ENCODE peak calls at places on chromosome 19, in eight cellular contexts. T is GM04504; I is activated CD8-positive, alpha-beta memory T cell treated with anti-CD3 and anti-CD28 coated beads for 24 hours; M is fibroblast of lung; B is AG09319; U is astrocyte of the hippocampus; S is Right ventricle myocardium inferior; Y is lower leg skin. P is an unnamed sample.

GRCh38 chr19:35040826-35041547 is 534 bp upstream of the HPN start:
- DNase-seq in T (no peak), I (peak), M (no peak), B (no peak), U (peak), S (peak), Y (peak), P (no peak)

GRCh38 chr19:4589579-4590410 is 30.3 kb upstream of the SEMA6B start:
- DNase-seq in T (no peak), I (no peak), M (no peak), B (no peak), U (no peak), S (no peak), Y (no peak), P (no peak)

GRCh38 chr19:17220207-17220758 is 5.1 kb downstream of the USE1 start:
- DNase-seq in T (peak), I (no peak), M (peak), B (peak), U (peak), S (no peak), Y (no peak), P (peak)

GRCh38 chr19:5036733-5037681 is 68.1 kb downstream of the KDM4B start:
- DNase-seq in T (peak), I (no peak), M (peak), B (no peak), U (peak), S (no peak), Y (no peak), P (peak)

GRCh38 chr19:17834350-17835181 is 13.2 kb downstream of the JAK3 start:
- DNase-seq in T (no peak), I (no peak), M (no peak), B (no peak), U (no peak), S (no peak), Y (no peak), P (no peak)

GRCh38 chr19:15551183-15552004 is 43.1 kb downstream of the CYP4F22 start:
- DNase-seq in T (no peak), I (peak), M (no peak), B (no peak), U (no peak), S (no peak), Y (no peak), P (no peak)

GRCh38 chr19:19540707-19541515 is 2.8 kb downstream of the CILP2 start:
- DNase-seq in T (no peak), I (peak), M (peak), B (no peak), U (peak), S (no peak), Y (no peak), P (no peak)

GRCh38 chr19:2426661-2427322 is 594 bp downstream of the TIMM13 start:
- DNase-seq in T (no peak), I (no peak), M (peak), B (no peak), U (peak), S (no peak), Y (peak), P (no peak)

GRCh38 chr19:15643387-15643786 is 2.7 kb downstream of the CYP4F3 start:
- DNase-seq in T (no peak), I (no peak), M (no peak), B (no peak), U (no peak), S (no peak), Y (no peak), P (no peak)

GRCh38 chr19:53980553-53981407 is 10.7 kb upstream of the CACNG6 start:
- DNase-seq in T (no peak), I (no peak), M (peak), B (no peak), U (peak), S (no peak), Y (no peak), P (peak)

GRCh38 chr19:39870171-39870971 is 24.2 kb upstream of the FBL start:
- DNase-seq in T (no peak), I (no peak), M (no peak), B (no peak), U (no peak), S (no peak), Y (no peak), P (no peak)

GRCh38 chr19:54206831-54207177 is 6.1 kb downstream of the RPS9 start:
- DNase-seq in T (no peak), I (peak), M (no peak), B (no peak), U (no peak), S (no peak), Y (no peak), P (no peak)

GRCh38 chr19:57068326-57068725 is 51.5 kb upstream of the USP29 start:
- DNase-seq in T (no peak), I (no peak), M (no peak), B (no peak), U (no peak), S (no peak), Y (no peak), P (no peak)

GRCh38 chr19:3163230-3163886 is 15.2 kb upstream of the S1PR4 start:
- DNase-seq in T (no peak), I (peak), M (peak), B (no peak), U (peak), S (peak), Y (no peak), P (peak)

GRCh38 chr19:1812426-1813196 is 535 bp upstream of the ATP8B3 start:
- DNase-seq in T (peak), I (peak), M (peak), B (peak), U (peak), S (peak), Y (peak), P (peak)

GRCh38 chr19:19597809-19598306 is 20.6 kb downstream of the PBX4 start:
- DNase-seq in T (no peak), I (no peak), M (no peak), B (no peak), U (no peak), S (no peak), Y (no peak), P (no peak)

GRCh38 chr19:3302755-3303154 is 63.6 kb upstream of the NFIC start:
- DNase-seq in T (no peak), I (no peak), M (no peak), B (no peak), U (no peak), S (no peak), Y (no peak), P (no peak)

GRCh38 chr19:46515879-46516350 is 20.2 kb upstream of the PNMA8B start:
- DNase-seq in T (no peak), I (no peak), M (peak), B (no peak), U (peak), S (no peak), Y (no peak), P (peak)

GRCh38 chr19:4431808-4432674 is 25.6 kb downstream of the UBXN6 start:
- DNase-seq in T (no peak), I (no peak), M (no peak), B (no peak), U (no peak), S (no peak), Y (no peak), P (no peak)

GRCh38 chr19:14410775-14411134 is 8.4 kb downstream of the DDX39A start:
- DNase-seq in T (no peak), I (no peak), M (no peak), B (no peak), U (no peak), S (no peak), Y (no peak), P (no peak)

GRCh38 chr19:57118848-57119247 is 937 bp upstream of the USP29 start:
- DNase-seq in T (no peak), I (no peak), M (no peak), B (no peak), U (no peak), S (no peak), Y (peak), P (no peak)

GRCh38 chr19:28307963-28308362 is 905.0 kb downstream of the UQCRFS1 start:
- DNase-seq in T (no peak), I (no peak), M (no peak), B (no peak), U (no peak), S (no peak), Y (no peak), P (no peak)

GRCh38 chr19:17872251-17873001 is 681 bp downstream of the SLC5A5 start:
- DNase-seq in T (no peak), I (peak), M (no peak), B (no peak), U (no peak), S (peak), Y (no peak), P (no peak)

GRCh38 chr19:46787331-46788100 is 878 bp downstream of the SLC1A5 start:
- DNase-seq in T (no peak), I (peak), M (peak), B (no peak), U (peak), S (peak), Y (peak), P (peak)

GRCh38 chr19:55165952-55166529 is 372 bp downstream of the DNAAF3 start:
- DNase-seq in T (peak), I (peak), M (peak), B (no peak), U (peak), S (no peak), Y (no peak), P (peak)

GRCh38 chr19:39474139-39474620 is 6.5 kb upstream of the TIMM50 start:
- DNase-seq in T (no peak), I (peak), M (peak), B (no peak), U (peak), S (peak), Y (peak), P (peak)

GRCh38 chr19:42140125-42140754 is 8.0 kb upstream of the POU2F2 start:
- DNase-seq in T (peak), I (no peak), M (peak), B (no peak), U (peak), S (peak), Y (no peak), P (peak)

P was measured in astrocyte of the spinal cord.